ENCODE peak calls at places on chromosomes 4 and X, in five cellular contexts. Y is nucleus accumbens, F is left colon, R is neural crest cell, Z is NAMALWA. O is an unnamed sample.

GRCh38 chr4:74529284-74530041 is 84.5 kb downstream of the AREG start:
- DNase-seq in Y (no peak), F (peak; percentile 21), R (no peak), Z (no peak), O (no peak)

GRCh38 chr4:88275516-88275915 is 8.8 kb downstream of the PPM1K start:
- DNase-seq in Y (no peak), F (peak; percentile 24), R (no peak), Z (peak; percentile 78), O (peak; percentile 79)

GRCh38 chrX:19865567-19866363 is 21.6 kb downstream of the SH3KBP1 start:
- DNase-seq in Y (no peak), F (no peak), R (no peak), Z (no peak), O (no peak)

GRCh38 chr4:171594293-171594692 is 218.9 kb upstream of the GALNTL6 start:
- DNase-seq in Y (no peak), F (no peak), R (no peak), Z (no peak), O (no peak)

GRCh38 chr4:167713756-167714155 is 378.6 kb upstream of the ANXA10 start:
- DNase-seq in Y (no peak), F (no peak), R (no peak), Z (no peak), O (peak; percentile 31)

GRCh38 chr4:4524364-4524763 is 17.5 kb downstream of the STX18 start:
- DNase-seq in Y (no peak), F (no peak), R (no peak), Z (peak; percentile 71), O (no peak)

GRCh38 chr4:156321203-156321602 is 367.5 kb upstream of the CTSO start:
- DNase-seq in Y (no peak), F (no peak), R (no peak), Z (no peak), O (peak; percentile 93)

GRCh38 chrX:49054073-49054762 is 4.6 kb upstream of the CCDC120 start:
- DNase-seq in Y (no peak), F (no peak), R (no peak), Z (no peak), O (no peak)

GRCh38 chr4:46258436-46258835 is 131.5 kb downstream of the GABRA2 start:
- DNase-seq in Y (no peak), F (no peak), R (no peak), Z (no peak), O (no peak)

GRCh38 chr4:185282968-185283367 is 73.6 kb downstream of the SNX25 start:
- DNase-seq in Y (no peak), F (no peak), R (no peak), Z (no peak), O (peak; percentile 39)

GRCh38 chr4:179595671-179596410 is 2153.6 kb upstream of the AGA start:
- DNase-seq in Y (no peak), F (no peak), R (no peak), Z (no peak), O (peak; percentile 61)

GRCh38 chrX:8738588-8739189 is 6.8 kb upstream of the ANOS1 start:
- DNase-seq in Y (no peak), F (peak; percentile 50), R (peak; percentile 67), Z (peak; percentile 47), O (no peak)

GRCh38 chrX:129665916-129666644 is 11.3 kb upstream of the APLN start:
- DNase-seq in Y (no peak), F (no peak), R (no peak), Z (no peak), O (peak; percentile 89)

O was measured in LHCN-M2.